ENCODE peak calls at places on chromosomes 2 and 18, in five cellular contexts. T is PC-3, K is HCT116, U is GM23248, P is GM23338. Q is an unnamed sample.

GRCh38 chr2:172066394-172066863 is 18.9 kb upstream of the DLX1 start:
- DNase-seq in K (no peak), U (no peak), P (no peak), T (no peak), Q (no peak)

GRCh38 chr2:226325541-226325940 is 474.1 kb downstream of the IRS1 start:
- DNase-seq in K (no peak), T (no peak), P (no peak), U (no peak), Q (no peak)

GRCh38 chr2:111657351-111657975 is 226.5 kb downstream of the ANAPC1 start:
- DNase-seq in P (no peak), T (no peak), K (no peak), U (no peak), Q (no peak)

GRCh38 chr2:168316073-168316440 is 68.7 kb upstream of the STK39 start:
- DNase-seq in U (peak), K (no peak), P (no peak), T (no peak), Q (no peak)

GRCh38 chr2:54845514-54845913 is 122.1 kb downstream of the EML6 start:
- DNase-seq in T (no peak), U (peak), K (no peak), P (no peak), Q (no peak)

GRCh38 chr2:29255006-29255405 is 139.8 kb downstream of the CLIP4 start:
- DNase-seq in K (no peak), U (peak), P (no peak), T (no peak), Q (no peak)

GRCh38 chr2:238015705-238016104 is 45.1 kb upstream of the SCLY start:
- DNase-seq in K (no peak), U (no peak), T (no peak), P (no peak), Q (no peak)

GRCh38 chr2:239161711-239162140 is 239.1 kb downstream of the HDAC4 start:
- DNase-seq in U (no peak), K (no peak), T (no peak), P (no peak), Q (no peak)

GRCh38 chr2:49152824-49153223 is 1.5 kb downstream of the FSHR start:
- DNase-seq in K (no peak), T (no peak), U (no peak), P (no peak), Q (no peak)

GRCh38 chr2:56299166-56299806 is 115.5 kb downstream of the CCDC85A start:
- DNase-seq in T (no peak), P (peak), K (no peak), U (peak), Q (no peak)

GRCh38 chr2:223104336-223104735 is 52.3 kb downstream of the KCNE4 start:
- DNase-seq in T (no peak), P (no peak), K (no peak), U (no peak), Q (no peak)

GRCh38 chr18:35635171-35635570 is 53.6 kb downstream of the GALNT1 start:
- DNase-seq in T (peak), U (peak), K (no peak), P (no peak), Q (no peak)

GRCh38 chr2:38264649-38265322 is 112.3 kb downstream of the ATL2 start:
- DNase-seq in U (no peak), T (no peak), P (no peak), K (no peak), Q (no peak)

GRCh38 chr2:25966531-25967265 is 15.6 kb downstream of the KIF3C start:
- DNase-seq in P (no peak), U (no peak), K (no peak), T (no peak), Q (no peak)

GRCh38 chr18:46388295-46388694 is 268.7 kb downstream of the LOXHD1 start:
- DNase-seq in P (no peak), K (no peak), U (no peak), T (no peak), Q (no peak)

GRCh38 chr2:10264506-10265327 is 38.0 kb upstream of the HPCAL1 start:
- DNase-seq in T (no peak), P (no peak), K (no peak), U (no peak), Q (no peak)

GRCh38 chr2:166653185-166653813 is 159.2 kb upstream of the SCN7A start:
- DNase-seq in U (no peak), T (peak), P (no peak), K (no peak), Q (no peak)

GRCh38 chr2:130728549-130729310 is at the start of gene GPR148:
- DNase-seq in P (no peak), U (no peak), T (no peak), K (no peak), Q (no peak)
- H3K4me3 ChIP-seq in P (peak), U (peak), T (peak), K (peak), Q (no peak)

DNA sequence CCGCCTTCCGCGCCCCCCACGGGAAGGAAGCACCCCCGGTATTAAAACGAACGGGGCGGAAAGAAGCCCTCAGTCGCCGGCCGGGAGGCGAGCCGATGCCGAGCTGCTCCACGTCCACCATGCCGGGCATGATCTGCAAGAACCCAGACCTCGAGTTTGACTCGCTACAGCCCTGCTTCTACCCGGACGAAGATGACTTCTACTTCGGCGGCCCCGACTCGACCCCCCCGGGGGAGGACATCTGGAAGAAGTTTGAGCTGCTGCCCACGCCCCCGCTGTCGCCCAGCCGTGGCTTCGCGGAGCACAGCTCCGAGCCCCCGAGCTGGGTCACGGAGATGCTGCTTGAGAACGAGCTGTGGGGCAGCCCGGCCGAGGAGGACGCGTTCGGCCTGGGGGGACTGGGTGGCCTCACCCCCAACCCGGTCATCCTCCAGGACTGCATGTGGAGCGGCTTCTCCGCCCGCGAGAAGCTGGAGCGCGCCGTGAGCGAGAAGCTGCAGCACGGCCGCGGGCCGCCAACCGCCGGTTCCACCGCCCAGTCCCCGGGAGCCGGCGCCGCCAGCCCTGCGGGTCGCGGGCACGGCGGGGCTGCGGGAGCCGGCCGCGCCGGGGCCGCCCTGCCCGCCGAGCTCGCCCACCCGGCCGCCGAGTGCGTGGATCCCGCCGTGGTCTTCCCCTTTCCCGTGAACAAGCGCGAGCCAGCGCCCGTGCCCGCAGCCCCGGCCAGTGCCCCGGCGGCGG is 1.8 kb downstream of the MYCN start:
- DNase-seq in U (peak), K (no peak), T (no peak), P (peak), Q (no peak)
- TF ChIP-seq EZH2 in U (peak), K (no peak), T (peak), P (no peak), Q (no peak)

DNA sequence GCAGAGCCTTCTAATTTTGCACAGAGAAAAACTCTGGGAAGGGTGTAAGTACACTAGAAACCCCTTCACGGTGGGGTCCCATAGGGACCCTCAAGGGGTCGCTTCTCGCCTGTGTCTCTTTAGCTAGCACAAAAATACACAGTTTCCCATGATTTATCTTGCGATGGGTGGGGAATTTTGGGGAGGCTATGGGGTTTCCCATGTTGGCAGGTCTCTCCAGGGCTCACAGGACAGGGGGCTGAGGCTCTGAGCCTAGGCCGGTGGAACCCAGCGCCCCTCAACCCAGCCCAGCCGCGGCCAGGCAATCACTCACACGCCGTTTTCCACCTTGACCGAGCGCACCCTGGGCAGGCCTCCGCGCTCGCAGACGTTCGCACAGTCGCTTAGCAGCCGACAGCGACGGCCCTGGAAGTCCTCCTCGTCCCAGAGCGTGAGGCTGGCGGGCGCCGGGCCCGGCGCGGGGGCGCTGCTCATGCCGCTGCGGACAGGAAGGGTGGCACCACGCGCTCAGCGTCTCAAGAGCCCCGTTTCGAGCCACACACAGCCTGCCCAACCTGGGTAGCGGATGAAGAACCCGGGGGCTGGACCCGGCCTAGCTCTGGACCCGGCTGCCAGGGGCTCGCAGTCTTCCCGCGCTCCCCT is 398 bp downstream of the CRYBA2 start:
- DNase-seq in U (peak), K (no peak), P (peak), T (peak), Q (no peak)
- H3K4me3 ChIP-seq in U (peak), K (no peak), P (peak), T (peak), Q (no peak)

GRCh38 chr18:13218376-13219011 is at the start of gene LDLRAD4:
- DNase-seq in U (peak), K (no peak), P (peak), T (no peak), Q (no peak)
- TF ChIP-seq EZH2 in U (peak), K (no peak), P (peak), T (peak), Q (no peak)

GRCh38 chr2:37080674-37081073 is 3.5 kb downstream of the HEATR5B start:
- DNase-seq in K (no peak), U (no peak), T (no peak), P (no peak), Q (no peak)
- H3K4me3 ChIP-seq in K (no peak), U (no peak), T (no peak), P (no peak), Q (no peak)

DNA sequence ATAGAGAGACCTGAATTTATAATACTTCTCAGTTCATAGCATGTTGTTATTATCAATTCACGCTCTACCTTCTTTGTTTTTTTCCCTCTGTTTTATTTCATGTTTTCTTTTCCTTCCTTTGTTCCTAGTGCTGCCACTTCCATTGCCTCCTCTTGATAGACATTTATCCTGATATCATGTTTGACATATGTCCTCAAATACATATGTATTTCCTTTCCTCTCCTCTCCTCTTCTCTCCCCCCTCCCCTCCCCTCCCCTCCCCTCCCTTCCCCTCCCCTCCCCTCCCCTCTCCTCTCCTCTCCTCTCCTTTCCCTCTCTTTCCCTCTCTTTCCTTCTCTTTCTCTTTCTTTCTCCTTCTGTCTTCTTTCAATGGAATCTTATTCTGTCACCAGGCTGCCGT is 67.8 kb downstream of the TDRD15 start:
- DNase-seq in K (no peak), P (no peak), U (no peak), T (no peak), Q (no peak)
- TF ChIP-seq EZH2 in K (no peak), P (no peak), U (no peak), T (no peak), Q (no peak)

GRCh38 chr2:128376241-128377041 is 57.8 kb upstream of the HS6ST1 start:
- DNase-seq in U (no peak), T (no peak), K (no peak), P (no peak), Q (no peak)

GRCh38 chr2:128375454-128375853 is 56.8 kb upstream of the HS6ST1 start:
- DNase-seq in K (no peak), T (no peak), U (no peak), P (no peak), Q (no peak)

GRCh38 chr2:128374001-128374710 is 55.5 kb upstream of the HS6ST1 start:
- DNase-seq in K (no peak), U (peak), P (no peak), T (no peak), Q (no peak)

GRCh38 chr2:128373346-128374000 is 54.8 kb upstream of the HS6ST1 start:
- DNase-seq in K (no peak), U (no peak), T (no peak), P (no peak), Q (no peak)

DNA sequence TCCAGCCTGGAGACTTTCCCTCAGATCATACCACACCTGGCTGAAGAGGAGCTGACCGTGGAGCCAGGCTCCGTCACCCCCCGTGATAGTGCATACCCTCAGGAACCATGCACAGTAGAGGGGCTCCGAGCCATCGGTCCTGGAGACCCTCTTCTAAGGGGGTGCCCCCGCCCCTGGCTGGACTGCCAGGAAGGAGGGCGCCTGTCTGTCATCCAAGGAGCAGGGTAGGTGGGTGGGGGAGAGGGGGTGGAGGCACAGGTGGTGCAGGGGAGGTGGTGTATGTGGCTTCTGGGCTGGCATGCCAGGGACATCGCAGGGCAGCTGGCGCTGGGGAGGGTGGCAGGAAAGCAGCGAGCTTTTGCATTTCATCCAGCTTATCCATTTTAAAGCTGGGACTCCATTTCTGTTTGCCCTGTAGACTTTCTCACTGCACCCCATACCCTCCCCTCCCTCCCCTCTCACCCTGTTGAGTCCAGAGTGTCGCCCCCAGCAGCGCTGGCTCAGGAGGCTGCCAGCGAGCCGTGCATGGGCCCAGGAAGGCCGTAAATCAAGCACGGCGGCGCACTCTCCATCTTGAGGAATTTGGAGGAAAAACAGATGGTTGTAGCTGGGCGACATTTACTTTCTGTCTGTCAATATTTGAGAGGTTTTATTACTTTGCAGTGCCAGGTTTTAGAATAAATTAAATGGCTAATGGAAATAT is 56.2 kb upstream of the HS6ST1 start:
- DNase-seq in K (no peak), T (no peak), U (no peak), P (no peak), Q (no peak)
- H3K4me3 ChIP-seq in K (no peak), T (no peak), U (no peak), P (no peak), Q (no peak)

DNA sequence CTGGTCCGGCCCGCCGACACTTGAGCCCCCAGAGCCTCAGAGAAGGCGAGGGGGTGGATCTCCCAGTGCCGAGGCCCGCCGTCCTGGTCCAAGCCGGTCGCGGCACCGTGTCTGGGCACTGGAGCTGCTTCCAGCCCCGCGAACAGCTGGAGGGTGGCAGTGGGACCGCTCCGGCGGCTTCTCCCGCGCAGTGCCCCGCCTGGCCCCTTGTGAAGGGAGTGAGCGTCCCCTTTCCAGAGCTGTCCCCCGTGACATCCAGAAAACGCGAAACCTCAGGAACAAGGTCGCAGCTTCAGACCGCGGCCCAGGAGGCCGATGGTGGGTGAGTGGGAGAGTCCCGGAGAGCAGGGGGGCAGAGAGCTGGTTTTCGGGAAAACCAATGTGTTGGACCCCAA is 579 bp upstream of the EMX1 start:
- DNase-seq in K (no peak), U (no peak), P (peak), T (no peak), Q (no peak)
- TF ChIP-seq EZH2 in K (no peak), U (peak), P (peak), T (no peak), Q (no peak)